ENCODE peak calls at places on chromosomes 13 and 19, in ten cellular contexts. E is A549, B is heart left ventricle, V is endodermal cell, T is AG04450, P is PC-9, F is cardiac fibroblast, D is tibial artery, Q is left ventricle myocardium inferior, X is brain microvascular endothelial cell. Z is an unnamed sample.

GRCh38 chr19:41882568-41883462 is at the start of gene ARHGEF1:
- DNase-seq in T (no peak), P (peak; percentile 43), D (peak; percentile 74), B (peak; percentile 76), Q (peak; percentile 77), F (peak; percentile 39), V (peak; percentile 73), E (no peak), X (no peak), Z (no peak)

GRCh38 chr13:48151766-48152165 is 56.9 kb upstream of the MED4 start:
- DNase-seq in B (no peak), F (no peak), V (no peak), Q (no peak), D (no peak), P (no peak), E (no peak), T (no peak), X (no peak), Z (peak; percentile 13)

GRCh38 chr13:25114220-25114619 is 18.3 kb downstream of the PABPC3 start:
- DNase-seq in V (peak; percentile 95), E (peak; percentile 65), D (no peak), F (peak; percentile 79), P (peak; percentile 68), T (peak; percentile 50), Q (peak; percentile 42), B (peak; percentile 72), X (peak; percentile 81), Z (peak; percentile 63)

GRCh38 chr13:113110048-113110851 is 4.7 kb downstream of the F7 start:
- DNase-seq in V (peak; percentile 62), E (no peak), F (no peak), X (no peak), Q (no peak), T (no peak), D (no peak), B (no peak), P (no peak), Z (no peak)

GRCh38 chr13:79492313-79492798 is 11.4 kb downstream of the NDFIP2 start:
- DNase-seq in X (peak; percentile 46), E (no peak), Q (no peak), P (no peak), D (no peak), V (peak; percentile 59), B (no peak), F (peak; percentile 14), T (no peak), Z (no peak)

GRCh38 chr13:24927810-24928404 is 163.9 kb downstream of the RNF17 start:
- DNase-seq in T (no peak), D (no peak), X (no peak), P (no peak), V (no peak), E (no peak), F (no peak), B (no peak), Q (no peak), Z (no peak)

GRCh38 chr19:1847684-1848398 is 442 bp downstream of the REXO1 start:
- DNase-seq in P (peak; percentile 25), V (peak; percentile 80), F (peak; percentile 66), B (no peak), D (peak; percentile 69), T (no peak), E (no peak), X (peak; percentile 56), Q (no peak), Z (no peak)

GRCh38 chr19:19464339-19465098 is 50.8 kb downstream of the TSSK6 start:
- DNase-seq in F (peak; percentile 78), E (no peak), X (peak; percentile 82), B (no peak), P (no peak), D (no peak), V (peak; percentile 69), Q (no peak), T (no peak), Z (no peak)

DNA sequence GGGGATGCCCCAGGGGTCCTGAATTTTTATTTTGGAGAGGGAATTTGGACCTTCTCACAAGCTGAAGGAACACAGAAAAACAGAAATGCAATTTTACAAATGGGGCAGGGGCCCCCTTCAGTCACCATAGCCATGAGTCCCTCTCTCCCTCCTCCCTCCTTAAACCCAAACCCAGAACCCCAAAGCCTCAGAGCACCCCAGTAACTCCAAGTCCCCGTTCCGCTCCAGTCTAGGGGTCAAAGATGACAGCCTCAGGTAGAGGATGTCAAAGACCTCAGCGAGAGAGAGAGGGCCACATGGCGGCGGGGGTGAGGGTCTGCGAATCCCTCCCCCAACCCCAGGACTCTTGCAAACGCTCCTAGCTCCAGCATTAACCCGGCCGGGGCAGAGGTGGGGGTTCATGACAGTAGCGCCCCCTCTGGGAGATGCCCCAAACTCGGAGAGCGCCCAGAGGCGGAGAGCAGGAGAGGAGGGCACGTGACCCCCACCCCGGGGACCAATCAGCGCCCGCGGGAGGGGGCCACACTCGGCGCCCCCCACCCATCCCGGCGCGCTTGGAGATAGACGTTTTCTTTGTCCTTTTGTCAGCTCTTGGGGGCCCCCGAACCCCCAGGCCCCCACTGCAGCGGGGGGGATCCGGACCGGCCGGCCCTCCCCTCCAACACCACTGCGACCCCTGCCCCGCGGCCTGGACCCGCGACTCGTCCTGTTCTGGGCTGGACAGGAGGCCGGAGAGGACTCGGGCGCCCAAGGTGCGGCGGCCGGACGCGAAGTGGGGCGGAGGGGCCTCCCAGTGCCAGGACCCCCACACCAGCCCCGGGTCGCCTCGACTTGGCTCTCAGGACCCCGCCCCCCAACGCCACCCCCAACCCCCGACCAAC is 20.8 kb upstream of the SEMA6B start:
- DNase-seq in B (no peak), F (no peak), D (no peak), E (no peak), X (no peak), P (no peak), Q (no peak), V (peak; percentile 88), T (no peak), Z (no peak)
- H3K4me3 ChIP-seq in B (peak overlapping the region; percentile 55), F (peak overlapping the region; percentile 34), D (peak overlapping the region; percentile 18), E (peak overlapping the region; percentile 75), X (no peak overlapping the region), P (no peak overlapping the region), Q (peak overlapping the region; percentile 61), V (peak overlapping the region; percentile 58), T (no peak overlapping the region), Z (peak overlapping the region; percentile 49)

DNA sequence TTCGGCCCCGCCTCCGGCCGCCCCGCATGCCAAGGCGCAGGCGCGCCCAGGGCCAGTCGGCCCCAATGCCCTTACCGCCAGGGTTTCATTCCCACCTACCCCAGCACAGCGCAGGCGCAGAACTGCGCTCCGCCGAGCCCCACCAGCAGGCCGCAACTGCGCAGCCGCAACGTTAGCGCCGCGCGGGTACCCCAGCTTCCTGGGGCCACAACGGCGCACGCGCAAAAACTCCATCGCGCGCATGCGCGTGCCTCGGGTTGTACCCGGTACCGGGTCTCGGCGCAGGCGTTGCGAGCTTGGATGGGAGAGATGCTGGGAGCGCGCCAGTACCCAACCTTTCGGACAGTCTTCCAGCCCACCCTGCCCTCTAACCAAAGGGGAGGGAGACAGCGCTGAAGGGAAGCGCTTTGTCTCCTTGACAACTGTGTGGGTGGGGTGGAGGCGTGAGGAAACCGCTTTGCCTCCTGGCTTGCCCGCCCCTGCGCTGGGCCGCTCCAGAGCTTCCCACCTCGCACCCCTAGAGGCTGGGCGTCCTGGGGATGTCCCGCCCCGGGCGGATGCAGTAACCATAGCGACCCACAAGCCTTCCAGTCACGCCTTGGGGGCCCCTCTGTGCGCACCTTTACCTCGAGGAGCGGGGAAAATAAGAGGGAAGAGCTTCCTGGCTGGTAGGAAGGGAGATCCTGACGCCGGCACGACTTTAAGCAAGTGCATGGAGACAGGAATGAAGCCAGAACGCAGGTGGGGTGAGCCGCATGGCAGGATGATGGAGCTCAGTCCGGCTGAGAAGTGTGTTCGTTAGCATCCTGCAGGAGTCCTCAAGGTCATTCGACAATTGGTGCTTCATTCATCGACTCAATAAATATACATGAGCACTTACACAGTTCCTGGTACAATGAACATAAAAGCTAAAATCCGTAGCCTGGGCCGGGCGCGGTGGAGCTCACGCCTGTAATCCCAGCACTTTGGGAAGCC is 525 bp upstream of the MYPOP start:
- DNase-seq in X (peak; percentile 94), P (peak; percentile 99), F (peak; percentile 98), Q (peak; percentile 98), B (peak; percentile 99), D (peak; percentile 99), E (peak; percentile 98), T (peak; percentile 93), V (peak; percentile 100), Z (peak; percentile 91)
- TF ChIP-seq CTCF in X (no peak), P (no peak), F (no peak), Q (peak; percentile 21), B (no peak), D (no peak), E (no peak), T (no peak), V (no peak), Z (no peak)

GRCh38 chr19:17470204-17470841 is at the start of gene SLC27A1:
- DNase-seq in E (peak; percentile 96), Q (peak; percentile 98), P (peak; percentile 99), B (peak; percentile 100), V (peak; percentile 100), T (peak; percentile 97), D (peak; percentile 100), F (peak; percentile 99), X (peak; percentile 99), Z (peak; percentile 98)

GRCh38 chr19:17469092-17469370 is 1.3 kb upstream of the SLC27A1 start:
- DNase-seq in X (no peak), V (no peak), T (no peak), D (no peak), B (no peak), P (no peak), E (no peak), Q (no peak), F (no peak), Z (peak; percentile 6)

GRCh38 chr19:17469371-17470203 is 737 bp upstream of the SLC27A1 start:
- DNase-seq in F (peak; percentile 98), Q (peak; percentile 95), B (peak; percentile 97), X (peak; percentile 90), T (peak; percentile 85), D (peak; percentile 99), P (peak; percentile 94), E (peak; percentile 97), V (peak; percentile 99), Z (peak; percentile 82)

GRCh38 chr19:17473041-17473440 is 2.7 kb downstream of the SLC27A1 start:
- DNase-seq in F (peak; percentile 77), V (no peak), Q (no peak), D (no peak), T (peak; percentile 57), P (peak; percentile 57), B (no peak), E (peak; percentile 37), X (peak; percentile 75), Z (peak; percentile 58)

DNA sequence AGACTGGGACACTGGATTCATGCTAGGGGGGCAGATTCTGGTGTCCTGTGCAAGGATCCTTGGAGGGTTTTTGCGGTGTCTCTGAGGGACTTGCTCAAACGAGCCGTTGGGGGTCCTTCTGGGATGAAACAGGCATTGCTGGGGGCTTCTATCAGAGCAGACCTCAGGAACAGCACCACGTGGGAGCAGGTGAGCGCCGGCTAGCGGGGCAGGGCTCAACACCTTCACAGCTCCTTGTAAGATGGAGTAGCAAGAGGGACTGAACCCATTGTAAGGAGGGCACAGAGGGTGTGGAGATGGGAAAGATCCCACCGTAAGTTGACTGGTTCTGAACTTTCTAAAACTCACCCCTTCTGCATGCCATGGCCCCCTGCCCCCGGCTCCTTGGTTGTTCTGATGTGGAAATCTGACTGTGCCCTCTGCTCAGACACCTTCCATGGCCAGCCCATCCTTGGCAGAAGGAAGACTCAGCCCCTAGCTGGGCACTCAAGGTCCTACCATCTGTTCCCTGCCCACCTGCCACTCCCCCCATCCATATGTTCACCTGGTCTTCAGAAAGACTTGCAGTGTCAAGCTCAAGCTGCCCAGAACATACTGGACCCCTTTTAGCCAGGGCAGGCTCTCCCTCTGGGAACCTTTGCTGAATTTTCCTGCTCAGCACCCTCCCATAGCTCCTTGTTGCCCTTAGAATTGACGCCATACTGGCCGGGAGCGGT is 1.2 kb downstream of the SLC27A1 start:
- DNase-seq in V (peak; percentile 68), X (no peak), Q (no peak), P (no peak), D (no peak), B (no peak), E (no peak), T (no peak), F (no peak), Z (no peak)
- H3K4me3 ChIP-seq in V (peak overlapping the region; percentile 80), X (peak overlapping the region; percentile 72), Q (peak overlapping the region; percentile 93), P (peak overlapping the region; percentile 88), D (peak overlapping the region; percentile 96), B (peak overlapping the region; percentile 91), E (no peak overlapping the region), T (peak overlapping the region; percentile 79), F (peak overlapping the region; percentile 78), Z (peak overlapping the region; percentile 66)

DNA sequence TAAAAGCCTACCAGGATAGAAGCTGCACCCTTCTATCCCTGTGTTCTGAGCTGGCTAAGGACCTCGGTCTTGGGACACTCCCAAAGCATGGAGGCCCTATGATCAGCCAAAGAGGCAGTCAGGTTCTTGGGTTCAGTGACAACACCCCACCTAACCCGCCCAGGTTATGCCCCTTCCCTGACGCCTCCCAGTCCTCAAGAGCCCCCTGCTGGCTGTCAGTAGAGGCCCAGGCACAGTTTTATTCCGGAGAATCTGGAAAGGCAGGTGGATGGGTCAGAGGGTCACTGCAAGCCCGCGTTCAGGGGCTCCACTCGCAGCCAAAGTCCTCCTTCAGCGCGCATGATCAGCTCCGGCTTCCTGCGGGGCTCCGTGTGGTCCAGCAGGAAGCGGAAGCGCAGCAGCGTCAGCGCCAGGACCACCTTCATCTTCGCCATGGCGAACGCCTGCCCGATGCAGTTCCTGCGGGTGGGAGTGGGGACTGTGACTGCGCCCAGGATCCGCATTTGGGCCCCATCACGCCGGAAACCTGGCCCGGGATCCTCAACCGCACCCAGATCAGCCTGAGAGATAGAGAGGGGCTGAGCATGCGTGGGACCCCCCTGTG is 22.3 kb downstream of the OR10H3 start:
- DNase-seq in X (no peak), D (no peak), Q (no peak), P (peak; percentile 3), F (no peak), B (no peak), E (peak; percentile 18), V (no peak), T (no peak), Z (no peak)
- TF ChIP-seq CTCF in X (no peak), D (no peak), Q (peak; percentile 38), P (peak; percentile 65), F (no peak), B (peak; percentile 12), E (peak; percentile 26), V (no peak), T (no peak), Z (no peak)